ENCODE peak calls at places on chromosome 11, in five cellular contexts. M is astrocyte of the spinal cord, G is RWPE2, E is dorsolateral prefrontal cortex, O is HAP-1. L is an unnamed sample.

GRCh38 chr11:44285756-44286155 is 24.2 kb downstream of the ALX4 start:
- DNase-seq in M (no peak), G (no peak), E (no peak), O (no peak), L (no peak)

GRCh38 chr11:102448869-102449224 is 3.7 kb downstream of the TMEM123 start:
- DNase-seq in M (no peak), G (no peak), E (no peak), O (no peak), L (no peak)

GRCh38 chr11:116563028-116563712 is 209.6 kb downstream of the BUD13 start:
- DNase-seq in M (peak), G (no peak), E (no peak), O (no peak), L (no peak)

GRCh38 chr11:122556605-122557004 is 98.9 kb upstream of the UBASH3B start:
- DNase-seq in M (no peak), G (no peak), E (no peak), O (no peak), L (no peak)

GRCh38 chr11:109309153-109309552 is 112.8 kb upstream of the C11orf87 start:
- DNase-seq in M (peak), G (no peak), E (no peak), O (no peak), L (peak)

GRCh38 chr11:26335903-26336302 is 4.0 kb downstream of the ANO3 start:
- DNase-seq in M (peak), G (no peak), E (no peak), O (no peak), L (no peak)

GRCh38 chr11:26993965-26994446 is at the start of gene FIBIN:
- DNase-seq in M (peak), G (no peak), E (no peak), O (no peak), L (no peak)

GRCh38 chr11:72111803-72112540 is 523 bp downstream of the ANAPC15 start:
- DNase-seq in M (peak), G (peak), E (peak), O (peak), L (peak)

GRCh38 chr11:71311928-71312510 is 59.6 kb upstream of the SHANK2 start:
- DNase-seq in M (no peak), G (peak), E (no peak), O (no peak), L (no peak)

GRCh38 chr11:71330996-71331395 is 78.6 kb upstream of the SHANK2 start:
- DNase-seq in M (no peak), G (peak), E (no peak), O (no peak), L (no peak)

GRCh38 chr11:64801591-64802369 is 1.2 kb downstream of the MAP4K2 start:
- DNase-seq in M (no peak), G (no peak), E (no peak), O (no peak), L (no peak)

GRCh38 chr11:79786961-79787360 is 346.1 kb upstream of the TENM4 start:
- DNase-seq in M (no peak), G (no peak), E (no peak), O (no peak), L (no peak)

GRCh38 chr11:28808771-28809170 is 700.6 kb downstream of the METTL15 start:
- DNase-seq in M (no peak), G (no peak), E (no peak), O (no peak), L (no peak)

DNA sequence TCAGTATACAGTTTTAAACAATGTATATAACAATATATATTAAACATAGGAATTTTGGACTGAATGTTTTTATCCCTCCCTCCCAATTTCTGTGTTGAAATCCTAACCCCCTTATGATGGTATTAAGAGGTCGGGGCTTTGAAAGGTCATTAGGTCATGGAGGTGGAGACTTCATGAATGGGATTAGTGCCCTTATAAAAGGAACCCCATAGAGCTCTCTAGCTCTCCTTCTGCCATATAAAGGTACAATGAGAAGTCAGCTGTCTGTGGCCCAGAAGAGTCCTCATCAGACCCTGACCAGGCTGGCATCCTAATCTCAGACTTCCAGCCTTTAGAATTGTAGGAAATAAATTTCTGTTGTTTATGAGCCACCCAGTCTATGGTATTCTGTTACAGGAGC is 6.5 kb downstream of the NNMT start:
- DNase-seq in M (peak), G (no peak), E (no peak), O (no peak), L (no peak)
- H3K4me3 ChIP-seq in M (peak), G (no peak), E (no peak), O (no peak), L (no peak)

GRCh38 chr11:18726040-18726439 is at the start of gene IGSF22:
- DNase-seq in M (no peak), G (no peak), E (no peak), O (no peak), L (no peak)
- H3K4me3 ChIP-seq in M (no peak), G (no peak), E (no peak), O (no peak), L (no peak)

GRCh38 chr11:114293201-114293711 is 2.9 kb upstream of the NNMT start:
- DNase-seq in M (peak), G (no peak), E (no peak), O (no peak), L (no peak)

GRCh38 chr11:114297806-114298700 is 1.9 kb downstream of the NNMT start:
- DNase-seq in M (peak), G (no peak), E (no peak), O (no peak), L (no peak)

GRCh38 chr11:114296979-114297372 is 777 bp downstream of the NNMT start:
- DNase-seq in M (no peak), G (no peak), E (no peak), O (no peak), L (no peak)

GRCh38 chr11:114296190-114296978 is at the start of gene NNMT:
- DNase-seq in M (peak), G (peak), E (no peak), O (no peak), L (peak)

GRCh38 chr11:114295676-114296081 is 520 bp upstream of the NNMT start:
- DNase-seq in M (no peak), G (no peak), E (no peak), O (no peak), L (no peak)
- H3K4me3 ChIP-seq in M (peak), G (peak), E (no peak), O (no peak), L (peak)

GRCh38 chr11:61971177-61972111 is 4.0 kb upstream of the FTH1 start:
- DNase-seq in M (peak), G (peak), E (peak), O (peak), L (peak)
- H3K4me3 ChIP-seq in M (no peak), G (no peak), E (peak), O (no peak), L (no peak)

GRCh38 chr11:66314186-66314501 is 2.7 kb downstream of the CD248 start:
- DNase-seq in M (no peak), G (no peak), E (no peak), O (no peak), L (no peak)

GRCh38 chr11:66314561-66315497 is 2.0 kb downstream of the CD248 start:
- DNase-seq in M (no peak), G (no peak), E (no peak), O (no peak), L (no peak)

GRCh38 chr11:66315921-66316811 is 678 bp downstream of the CD248 start:
- DNase-seq in M (no peak), G (no peak), E (no peak), O (no peak), L (no peak)

GRCh38 chr11:66316849-66317251 is at the start of gene CD248:
- DNase-seq in M (peak), G (no peak), E (no peak), O (no peak), L (peak)

DNA sequence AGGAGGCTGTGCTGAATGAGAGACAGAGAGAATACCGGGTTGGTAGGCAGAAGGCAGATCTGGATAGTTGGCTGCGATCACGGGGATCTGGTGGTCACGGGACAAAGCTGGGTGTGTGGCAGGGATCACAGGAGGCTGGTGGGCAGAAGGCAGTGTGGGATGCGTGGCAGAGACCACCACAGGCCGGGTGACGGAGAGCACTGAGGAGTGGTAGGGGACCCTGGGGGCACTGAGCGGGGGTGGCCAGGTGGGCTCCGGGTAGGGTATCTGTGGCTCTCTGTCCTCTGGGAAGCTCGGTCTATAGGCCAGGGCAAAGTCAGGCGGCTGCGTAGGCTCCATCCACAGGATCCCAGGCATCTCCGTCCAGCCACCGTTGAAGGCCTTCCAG is 1.4 kb downstream of the CD248 start:
- DNase-seq in M (no peak), G (no peak), E (no peak), O (no peak), L (no peak)
- H3K4me3 ChIP-seq in M (peak), G (no peak), E (no peak), O (no peak), L (peak)

GRCh38 chr11:58675344-58676155 is 53.1 kb downstream of the CNTF start:
- DNase-seq in M (peak), G (no peak), E (peak), O (peak), L (peak)

GRCh38 chr11:58674609-58675008 is 52.1 kb downstream of the CNTF start:
- DNase-seq in M (no peak), G (no peak), E (no peak), O (no peak), L (no peak)

GRCh38 chr11:58676563-58677135 is 54.2 kb downstream of the CNTF start:
- DNase-seq in M (no peak), G (no peak), E (no peak), O (no peak), L (no peak)

GRCh38 chr11:58671946-58672345 is 49.5 kb downstream of the CNTF start:
- DNase-seq in M (no peak), G (no peak), E (no peak), O (no peak), L (no peak)
- H3K4me3 ChIP-seq in M (no peak), G (no peak), E (no peak), O (no peak), L (no peak)

GRCh38 chr11:76267563-76267962 is 61.3 kb upstream of the WNT11 start:
- DNase-seq in M (no peak), G (no peak), E (no peak), O (no peak), L (peak)

GRCh38 chr11:76268498-76268897 is 62.2 kb upstream of the WNT11 start:
- DNase-seq in M (no peak), G (no peak), E (no peak), O (no peak), L (no peak)

GRCh38 chr11:76270387-76270786 is 64.1 kb upstream of the WNT11 start:
- DNase-seq in M (no peak), G (no peak), E (no peak), O (no peak), L (peak)

GRCh38 chr11:76269247-76269646 is 62.9 kb upstream of the WNT11 start:
- DNase-seq in M (no peak), G (no peak), E (no peak), O (no peak), L (no peak)

DNA sequence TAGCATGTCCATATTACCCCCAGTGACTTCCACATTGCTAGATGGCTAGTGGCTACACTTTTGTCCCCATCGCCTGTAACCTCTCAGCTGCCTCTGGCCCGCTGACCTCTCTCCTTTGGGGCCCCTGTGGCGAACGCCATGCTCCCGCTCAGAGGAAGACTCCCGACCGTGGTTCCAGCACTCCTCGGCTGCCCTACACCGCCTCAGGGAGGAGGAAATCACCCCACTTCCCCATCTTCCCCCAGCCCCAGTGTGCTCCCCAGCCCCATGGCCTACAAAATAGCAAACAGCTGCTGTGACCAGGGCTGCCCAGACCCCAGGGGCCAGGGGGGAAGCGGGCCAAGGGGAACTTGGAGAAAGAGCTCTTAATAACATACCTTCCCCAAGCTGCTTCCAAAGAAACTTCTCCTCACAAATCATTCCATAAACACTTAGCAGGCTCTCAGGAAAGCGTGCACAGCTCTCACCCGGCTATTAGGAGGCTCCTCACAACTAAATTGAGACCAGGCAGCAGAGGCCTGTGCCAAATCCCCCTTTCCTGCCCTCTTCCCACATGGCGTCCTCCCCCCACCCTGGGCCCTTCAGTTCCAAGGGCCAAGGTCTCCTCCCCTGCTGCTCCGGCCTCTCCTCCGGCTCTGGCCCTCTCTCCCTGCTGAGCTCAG is 63.5 kb upstream of the WNT11 start:
- DNase-seq in M (no peak), G (no peak), E (no peak), O (no peak), L (no peak)
- H3K4me3 ChIP-seq in M (no peak), G (no peak), E (no peak), O (no peak), L (no peak)

GRCh38 chr11:811446-812245 is 1.9 kb downstream of the RPLP2 start:
- DNase-seq in M (no peak), G (no peak), E (no peak), O (no peak), L (no peak)
- H3K4me3 ChIP-seq in M (no peak), G (peak), E (no peak), O (peak), L (peak)

L was measured in skeletal muscle cell.